ENCODE peak calls at places on chromosomes 13 and 19, in eight cellular contexts. One of them, this sample, is unnamed. For H3K4me1, the result is how much of the 10 kb centered on the place peaks cover.

GRCh38 chr19:41476583-41476982 is 33.6 kb downstream of the ERICH4 start:
- DNase-seq in colonic mucosa: no peak
- DNase-seq in fibroblast of lung: no peak
- DNase-seq in psoas muscle: no peak
- DNase-seq in ovary: no peak
- DNase-seq in upper lobe of right lung: no peak
- DNase-seq in foreskin keratinocyte: no peak
- DNase-seq in heart right ventricle: no peak
- DNase-seq in this sample: no peak

GRCh38 chr19:40134866-40135265 is 44.1 kb upstream of the ZNF780A start:
- DNase-seq in fibroblast of lung: no peak
- DNase-seq in ovary: no peak
- DNase-seq in psoas muscle: no peak
- DNase-seq in colonic mucosa: no peak
- DNase-seq in foreskin keratinocyte: no peak
- DNase-seq in heart right ventricle: no peak
- DNase-seq in upper lobe of right lung: no peak
- DNase-seq in this sample: no peak

GRCh38 chr19:48756686-48757085 is 1.4 kb downstream of the FGF21 start:
- DNase-seq in upper lobe of right lung: no peak
- DNase-seq in ovary: no peak
- DNase-seq in heart right ventricle: no peak
- DNase-seq in fibroblast of lung: no peak
- DNase-seq in colonic mucosa: no peak
- DNase-seq in foreskin keratinocyte: no peak
- DNase-seq in psoas muscle: no peak
- DNase-seq in this sample: no peak

GRCh38 chr19:17136026-17136425 is 60.4 kb downstream of the MYO9B start:
- DNase-seq in upper lobe of right lung: no peak
- DNase-seq in colonic mucosa: no peak
- DNase-seq in ovary: no peak
- DNase-seq in foreskin keratinocyte: no peak
- DNase-seq in psoas muscle: no peak
- DNase-seq in heart right ventricle: no peak
- DNase-seq in fibroblast of lung: peak
- DNase-seq in this sample: no peak

GRCh38 chr13:42119875-42120274 is 71.4 kb downstream of the DGKH start:
- DNase-seq in ovary: no peak
- DNase-seq in heart right ventricle: no peak
- DNase-seq in fibroblast of lung: no peak
- DNase-seq in psoas muscle: no peak
- DNase-seq in colonic mucosa: no peak
- DNase-seq in upper lobe of right lung: no peak
- DNase-seq in foreskin keratinocyte: no peak
- DNase-seq in this sample: no peak

GRCh38 chr13:88000239-88000638 is 329.1 kb downstream of the SLITRK5 start:
- DNase-seq in foreskin keratinocyte: no peak
- DNase-seq in fibroblast of lung: peak
- DNase-seq in ovary: no peak
- DNase-seq in heart right ventricle: no peak
- DNase-seq in colonic mucosa: no peak
- DNase-seq in upper lobe of right lung: no peak
- DNase-seq in psoas muscle: no peak
- DNase-seq in this sample: no peak

GRCh38 chr19:51546107-51546649 is 14.7 kb upstream of the SIGLEC6 start:
- DNase-seq in upper lobe of right lung: peak
- DNase-seq in ovary: no peak
- DNase-seq in colonic mucosa: no peak
- DNase-seq in heart right ventricle: no peak
- DNase-seq in fibroblast of lung: no peak
- DNase-seq in psoas muscle: no peak
- DNase-seq in foreskin keratinocyte: no peak
- DNase-seq in this sample: no peak

GRCh38 chr13:65744761-65745160 is 1485.4 kb downstream of the PCDH9 start:
- DNase-seq in ovary: no peak
- DNase-seq in foreskin keratinocyte: no peak
- DNase-seq in psoas muscle: no peak
- DNase-seq in colonic mucosa: no peak
- DNase-seq in upper lobe of right lung: no peak
- DNase-seq in heart right ventricle: no peak
- DNase-seq in fibroblast of lung: peak
- DNase-seq in this sample: no peak

GRCh38 chr19:40976134-40976533 is 14.9 kb upstream of the CYP2B6 start:
- DNase-seq in fibroblast of lung: no peak
- DNase-seq in upper lobe of right lung: no peak
- DNase-seq in heart right ventricle: no peak
- DNase-seq in foreskin keratinocyte: no peak
- DNase-seq in psoas muscle: no peak
- DNase-seq in ovary: no peak
- DNase-seq in colonic mucosa: no peak
- DNase-seq in this sample: no peak

GRCh38 chr19:28468701-28469459 is 744.1 kb downstream of the UQCRFS1 start:
- DNase-seq in fibroblast of lung: peak
- DNase-seq in upper lobe of right lung: no peak
- DNase-seq in ovary: no peak
- DNase-seq in psoas muscle: no peak
- DNase-seq in colonic mucosa: peak
- DNase-seq in heart right ventricle: no peak
- DNase-seq in foreskin keratinocyte: no peak
- DNase-seq in this sample: no peak

GRCh38 chr19:539429-540030 is 4.3 kb upstream of the GZMM start:
- DNase-seq in colonic mucosa: no peak
- DNase-seq in foreskin keratinocyte: no peak
- DNase-seq in psoas muscle: no peak
- DNase-seq in fibroblast of lung: no peak
- DNase-seq in heart right ventricle: no peak
- DNase-seq in upper lobe of right lung: no peak
- DNase-seq in ovary: no peak
- DNase-seq in this sample: no peak

GRCh38 chr19:49512970-49513745 is 697 bp downstream of the FCGRT start:
- DNase-seq in colonic mucosa: peak
- DNase-seq in ovary: peak
- DNase-seq in upper lobe of right lung: peak
- DNase-seq in heart right ventricle: peak
- DNase-seq in foreskin keratinocyte: no peak
- DNase-seq in fibroblast of lung: no peak
- DNase-seq in psoas muscle: peak
- DNase-seq in this sample: peak

GRCh38 chr13:105817011-105817410 is 718.5 kb downstream of the EFNB2 start:
- DNase-seq in foreskin keratinocyte: peak
- DNase-seq in colonic mucosa: no peak
- DNase-seq in heart right ventricle: no peak
- DNase-seq in ovary: no peak
- DNase-seq in psoas muscle: no peak
- DNase-seq in upper lobe of right lung: no peak
- DNase-seq in fibroblast of lung: no peak
- DNase-seq in this sample: peak

GRCh38 chr13:42990147-42990990 is 1.7 kb downstream of the EPSTI1 start:
- DNase-seq in upper lobe of right lung: no peak
- DNase-seq in ovary: no peak
- DNase-seq in foreskin keratinocyte: no peak
- DNase-seq in psoas muscle: no peak
- DNase-seq in fibroblast of lung: no peak
- DNase-seq in colonic mucosa: no peak
- DNase-seq in heart right ventricle: no peak
- DNase-seq in this sample: no peak

GRCh38 chr13:94602467-94602866 is 810 bp downstream of the GPR180 start:
- DNase-seq in foreskin keratinocyte: no peak
- DNase-seq in upper lobe of right lung: no peak
- DNase-seq in ovary: no peak
- DNase-seq in psoas muscle: no peak
- DNase-seq in heart right ventricle: no peak
- DNase-seq in fibroblast of lung: no peak
- DNase-seq in colonic mucosa: no peak
- DNase-seq in this sample: no peak

GRCh38 chr13:112783135-112783945 is 93.5 kb downstream of the ATP11A start:
- DNase-seq in psoas muscle: no peak
- DNase-seq in fibroblast of lung: peak
- DNase-seq in heart right ventricle: no peak
- DNase-seq in foreskin keratinocyte: no peak
- DNase-seq in ovary: no peak
- DNase-seq in upper lobe of right lung: peak
- DNase-seq in colonic mucosa: no peak
- DNase-seq in this sample: peak
- TF ChIP-seq CTCF in psoas muscle: no peak
- TF ChIP-seq CTCF in fibroblast of lung: no peak
- TF ChIP-seq CTCF in heart right ventricle: no peak
- TF ChIP-seq CTCF in foreskin keratinocyte: no peak
- TF ChIP-seq CTCF in ovary: no peak
- TF ChIP-seq CTCF in upper lobe of right lung: no peak
- TF ChIP-seq CTCF in colonic mucosa: no peak
- TF ChIP-seq CTCF in this sample: no peak

GRCh38 chr19:4389511-4390016 is 10.8 kb downstream of the SH3GL1 start:
- DNase-seq in foreskin keratinocyte: no peak
- DNase-seq in ovary: no peak
- DNase-seq in heart right ventricle: no peak
- DNase-seq in psoas muscle: peak
- DNase-seq in upper lobe of right lung: no peak
- DNase-seq in fibroblast of lung: no peak
- DNase-seq in colonic mucosa: no peak
- DNase-seq in this sample: no peak

GRCh38 chr19:4388171-4389063 is 11.9 kb downstream of the SH3GL1 start:
- DNase-seq in psoas muscle: peak
- DNase-seq in foreskin keratinocyte: no peak
- DNase-seq in fibroblast of lung: no peak
- DNase-seq in colonic mucosa: no peak
- DNase-seq in heart right ventricle: no peak
- DNase-seq in upper lobe of right lung: no peak
- DNase-seq in ovary: no peak
- DNase-seq in this sample: peak

GRCh38 chr19:4390862-4391693 is 9.3 kb downstream of the SH3GL1 start:
- DNase-seq in colonic mucosa: no peak
- DNase-seq in psoas muscle: peak
- DNase-seq in ovary: no peak
- DNase-seq in fibroblast of lung: peak
- DNase-seq in foreskin keratinocyte: no peak
- DNase-seq in upper lobe of right lung: no peak
- DNase-seq in heart right ventricle: no peak
- DNase-seq in this sample: no peak

GRCh38 chr19:4390017-4390861 is 10.1 kb downstream of the SH3GL1 start:
- DNase-seq in upper lobe of right lung: no peak
- DNase-seq in heart right ventricle: peak
- DNase-seq in colonic mucosa: no peak
- DNase-seq in ovary: peak
- DNase-seq in psoas muscle: peak
- DNase-seq in foreskin keratinocyte: no peak
- DNase-seq in fibroblast of lung: peak
- DNase-seq in this sample: no peak

DNA sequence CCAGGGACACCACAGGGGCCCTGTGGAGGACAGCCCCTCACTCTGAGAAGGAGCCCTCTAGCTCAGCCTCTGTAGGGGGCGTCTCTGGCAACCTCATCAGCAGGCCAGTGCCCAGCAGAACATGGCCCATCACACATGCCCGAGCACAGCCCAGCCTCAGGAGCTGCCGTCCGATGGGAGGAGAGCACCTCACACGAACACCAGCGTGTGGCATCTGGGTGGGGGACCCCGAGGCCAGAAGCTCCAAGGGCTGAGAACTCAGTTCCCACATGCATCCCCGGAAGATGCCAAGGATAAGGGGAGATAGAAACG is 11.3 kb downstream of the SH3GL1 start:
- DNase-seq in fibroblast of lung: no peak
- DNase-seq in foreskin keratinocyte: no peak
- DNase-seq in upper lobe of right lung: no peak
- DNase-seq in ovary: no peak
- DNase-seq in colonic mucosa: no peak
- DNase-seq in heart right ventricle: no peak
- DNase-seq in psoas muscle: no peak
- DNase-seq in this sample: no peak
- H3K4me1 ChIP-seq in fibroblast of lung: under half
- H3K4me1 ChIP-seq in foreskin keratinocyte: under half
- H3K4me1 ChIP-seq in upper lobe of right lung: half or more
- H3K4me1 ChIP-seq in ovary: under half
- H3K4me1 ChIP-seq in colonic mucosa: under half
- H3K4me1 ChIP-seq in heart right ventricle: half or more
- H3K4me1 ChIP-seq in psoas muscle: half or more
- H3K4me1 ChIP-seq in this sample: under half

GRCh38 chr13:48241651-48242050 is 8.6 kb downstream of the ITM2B start:
- DNase-seq in psoas muscle: no peak
- DNase-seq in fibroblast of lung: no peak
- DNase-seq in upper lobe of right lung: no peak
- DNase-seq in heart right ventricle: no peak
- DNase-seq in foreskin keratinocyte: no peak
- DNase-seq in colonic mucosa: no peak
- DNase-seq in ovary: no peak
- DNase-seq in this sample: no peak

GRCh38 chr13:48236528-48237353 is 3.7 kb downstream of the ITM2B start:
- DNase-seq in fibroblast of lung: no peak
- DNase-seq in psoas muscle: no peak
- DNase-seq in heart right ventricle: no peak
- DNase-seq in upper lobe of right lung: no peak
- DNase-seq in foreskin keratinocyte: no peak
- DNase-seq in ovary: no peak
- DNase-seq in colonic mucosa: no peak
- DNase-seq in this sample: no peak

GRCh38 chr13:48246097-48246496 is 13.1 kb downstream of the ITM2B start:
- DNase-seq in fibroblast of lung: no peak
- DNase-seq in heart right ventricle: no peak
- DNase-seq in upper lobe of right lung: no peak
- DNase-seq in foreskin keratinocyte: no peak
- DNase-seq in colonic mucosa: no peak
- DNase-seq in psoas muscle: no peak
- DNase-seq in ovary: no peak
- DNase-seq in this sample: no peak

GRCh38 chr13:48244159-48244558 is 11.2 kb downstream of the ITM2B start:
- DNase-seq in psoas muscle: no peak
- DNase-seq in upper lobe of right lung: no peak
- DNase-seq in ovary: no peak
- DNase-seq in fibroblast of lung: no peak
- DNase-seq in heart right ventricle: no peak
- DNase-seq in foreskin keratinocyte: no peak
- DNase-seq in colonic mucosa: no peak
- DNase-seq in this sample: no peak

GRCh38 chr13:48242677-48243076 is 9.7 kb downstream of the ITM2B start:
- DNase-seq in psoas muscle: no peak
- DNase-seq in ovary: no peak
- DNase-seq in heart right ventricle: no peak
- DNase-seq in fibroblast of lung: no peak
- DNase-seq in colonic mucosa: no peak
- DNase-seq in upper lobe of right lung: no peak
- DNase-seq in foreskin keratinocyte: no peak
- DNase-seq in this sample: no peak
- H3K27ac ChIP-seq in psoas muscle: no peak
- H3K27ac ChIP-seq in ovary: no peak
- H3K27ac ChIP-seq in heart right ventricle: no peak
- H3K27ac ChIP-seq in fibroblast of lung: no peak
- H3K27ac ChIP-seq in colonic mucosa: no peak
- H3K27ac ChIP-seq in upper lobe of right lung: no peak
- H3K27ac ChIP-seq in foreskin keratinocyte: no peak
- H3K27ac ChIP-seq in this sample: no peak

DNA sequence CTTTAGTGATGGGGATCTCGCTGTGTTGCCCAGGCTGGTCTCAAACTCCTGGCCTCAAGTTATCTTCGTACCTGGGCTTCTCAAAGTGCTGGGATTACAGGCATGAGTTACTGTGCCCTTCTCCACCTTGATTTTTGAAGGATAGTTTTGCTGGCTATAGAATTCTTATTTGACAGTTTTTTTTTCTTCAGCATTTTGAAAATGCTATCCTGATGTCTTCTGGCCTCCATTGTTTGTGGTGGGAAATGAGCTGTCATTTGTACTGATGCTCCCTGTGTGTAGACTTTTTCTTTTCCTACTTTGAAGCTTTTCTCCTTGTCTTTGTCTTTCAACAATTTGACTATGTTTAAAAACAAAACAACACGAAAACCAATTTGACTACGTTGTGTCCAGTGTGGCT is 54.2 kb downstream of the SIPA1L3 start:
- DNase-seq in upper lobe of right lung: no peak
- DNase-seq in colonic mucosa: no peak
- DNase-seq in psoas muscle: no peak
- DNase-seq in fibroblast of lung: no peak
- DNase-seq in ovary: no peak
- DNase-seq in heart right ventricle: no peak
- DNase-seq in foreskin keratinocyte: no peak
- DNase-seq in this sample: no peak
- TF ChIP-seq CTCF in upper lobe of right lung: no peak
- TF ChIP-seq CTCF in colonic mucosa: no peak
- TF ChIP-seq CTCF in psoas muscle: no peak
- TF ChIP-seq CTCF in fibroblast of lung: no peak
- TF ChIP-seq CTCF in ovary: no peak
- TF ChIP-seq CTCF in heart right ventricle: no peak
- TF ChIP-seq CTCF in foreskin keratinocyte: no peak
- TF ChIP-seq CTCF in this sample: no peak